ENCODE peak calls at places on chromosome 15, in five cellular contexts. One of them, this sample, is unnamed.

GRCh38 chr15:92921215-92922131 is 21.3 kb downstream of the CHD2 start:
- DNase-seq in neuronal stem cell: no peak
- DNase-seq in H9: no peak
- DNase-seq in trophoblast cell: peak
- DNase-seq in H1: no peak
- DNase-seq in this sample: peak

GRCh38 chr15:64536244-64536836 is 76.0 kb downstream of the ZNF609 start:
- DNase-seq in neuronal stem cell: no peak
- DNase-seq in H9: no peak
- DNase-seq in trophoblast cell: peak
- DNase-seq in H1: no peak
- DNase-seq in this sample: peak

GRCh38 chr15:52439470-52439869 is 89.2 kb downstream of the MYO5A start:
- DNase-seq in neuronal stem cell: no peak
- DNase-seq in H9: no peak
- DNase-seq in trophoblast cell: no peak
- DNase-seq in H1: no peak
- DNase-seq in this sample: no peak

GRCh38 chr15:50676799-50677483 is 9.7 kb downstream of the TRPM7 start:
- DNase-seq in neuronal stem cell: no peak
- DNase-seq in H9: no peak
- DNase-seq in trophoblast cell: peak
- DNase-seq in H1: no peak
- DNase-seq in this sample: peak

GRCh38 chr15:94670436-94671034 is 439.2 kb downstream of the MCTP2 start:
- DNase-seq in neuronal stem cell: peak
- DNase-seq in H9: no peak
- DNase-seq in trophoblast cell: peak
- DNase-seq in H1: no peak
- DNase-seq in this sample: peak

GRCh38 chr15:70512772-70513362 is 250.5 kb downstream of the UACA start:
- DNase-seq in neuronal stem cell: no peak
- DNase-seq in H9: peak
- DNase-seq in trophoblast cell: peak
- DNase-seq in H1: peak
- DNase-seq in this sample: peak

GRCh38 chr15:100934735-100935134 is 15.6 kb downstream of the LRRK1 start:
- DNase-seq in neuronal stem cell: no peak
- DNase-seq in H9: no peak
- DNase-seq in trophoblast cell: no peak
- DNase-seq in H1: no peak
- DNase-seq in this sample: peak

GRCh38 chr15:38991701-38992100 is 427.1 kb upstream of the RASGRP1 start:
- DNase-seq in neuronal stem cell: no peak
- DNase-seq in H9: no peak
- DNase-seq in trophoblast cell: peak
- DNase-seq in H1: no peak
- DNase-seq in this sample: no peak

GRCh38 chr15:52803543-52804306 is 13.6 kb upstream of the ONECUT1 start:
- DNase-seq in neuronal stem cell: peak
- DNase-seq in H9: no peak
- DNase-seq in trophoblast cell: no peak
- DNase-seq in H1: no peak
- DNase-seq in this sample: no peak

GRCh38 chr15:35195649-35196048 is 110.6 kb upstream of the NANOGP8 start:
- DNase-seq in neuronal stem cell: no peak
- DNase-seq in H9: peak
- DNase-seq in trophoblast cell: no peak
- DNase-seq in H1: no peak
- DNase-seq in this sample: no peak

GRCh38 chr15:60744826-60745225 is 265.9 kb upstream of the ICE2 start:
- DNase-seq in neuronal stem cell: no peak
- DNase-seq in H9: no peak
- DNase-seq in trophoblast cell: no peak
- DNase-seq in H1: no peak
- DNase-seq in this sample: no peak

GRCh38 chr15:59678620-59679019 is 10.5 kb downstream of the BNIP2 start:
- DNase-seq in neuronal stem cell: no peak
- DNase-seq in H9: no peak
- DNase-seq in trophoblast cell: no peak
- DNase-seq in H1: no peak
- DNase-seq in this sample: no peak

GRCh38 chr15:25171856-25172687 is 217.3 kb downstream of the SNRPN start:
- DNase-seq in neuronal stem cell: no peak
- DNase-seq in H9: peak
- DNase-seq in trophoblast cell: no peak
- DNase-seq in H1: no peak
- DNase-seq in this sample: no peak

GRCh38 chr15:48400086-48400485 is 68.9 kb downstream of the DUT start:
- DNase-seq in neuronal stem cell: no peak
- DNase-seq in H9: no peak
- DNase-seq in trophoblast cell: no peak
- DNase-seq in H1: no peak
- DNase-seq in this sample: no peak

GRCh38 chr15:94607176-94607654 is 375.9 kb downstream of the MCTP2 start:
- DNase-seq in neuronal stem cell: no peak
- DNase-seq in H9: no peak
- DNase-seq in trophoblast cell: no peak
- DNase-seq in H1: no peak
- DNase-seq in this sample: peak

GRCh38 chr15:20348900-20349773 is 192.5 kb downstream of the GOLGA6L6 start:
- DNase-seq in neuronal stem cell: no peak
- DNase-seq in H9: peak
- DNase-seq in trophoblast cell: no peak
- DNase-seq in H1: no peak
- DNase-seq in this sample: no peak

GRCh38 chr15:100628746-100629145 is 26.4 kb downstream of the ASB7 start:
- DNase-seq in neuronal stem cell: no peak
- DNase-seq in H9: no peak
- DNase-seq in trophoblast cell: no peak
- DNase-seq in H1: no peak
- DNase-seq in this sample: no peak

GRCh38 chr15:33293619-33294309 is 17.0 kb upstream of the RYR3 start:
- DNase-seq in neuronal stem cell: no peak
- DNase-seq in H9: no peak
- DNase-seq in trophoblast cell: peak
- DNase-seq in H1: no peak
- DNase-seq in this sample: no peak

GRCh38 chr15:95017950-95018349 is 786.6 kb downstream of the MCTP2 start:
- DNase-seq in neuronal stem cell: no peak
- DNase-seq in H9: peak
- DNase-seq in trophoblast cell: no peak
- DNase-seq in H1: no peak
- DNase-seq in this sample: peak

GRCh38 chr15:53739651-53740050 is 19.8 kb downstream of the WDR72 start:
- DNase-seq in neuronal stem cell: no peak
- DNase-seq in H9: no peak
- DNase-seq in trophoblast cell: no peak
- DNase-seq in H1: no peak
- DNase-seq in this sample: no peak

GRCh38 chr15:96542130-96542770 is 211.8 kb downstream of the NR2F2 start:
- DNase-seq in neuronal stem cell: no peak
- DNase-seq in H9: no peak
- DNase-seq in trophoblast cell: no peak
- DNase-seq in H1: no peak
- DNase-seq in this sample: no peak

GRCh38 chr15:76964157-76964556 is 30.8 kb upstream of the PSTPIP1 start:
- DNase-seq in neuronal stem cell: no peak
- DNase-seq in H9: no peak
- DNase-seq in trophoblast cell: no peak
- DNase-seq in H1: no peak
- DNase-seq in this sample: peak

GRCh38 chr15:73965094-73965729 is 26.9 kb downstream of the STOML1 start:
- DNase-seq in neuronal stem cell: no peak
- DNase-seq in H9: peak
- DNase-seq in trophoblast cell: no peak
- DNase-seq in H1: no peak
- DNase-seq in this sample: no peak

GRCh38 chr15:33031324-33031736 is 163.2 kb downstream of the FMN1 start:
- DNase-seq in neuronal stem cell: no peak
- DNase-seq in H9: no peak
- DNase-seq in trophoblast cell: no peak
- DNase-seq in H1: no peak
- DNase-seq in this sample: no peak

GRCh38 chr15:41499109-41499851 is 5.6 kb downstream of the ITPKA start:
- DNase-seq in neuronal stem cell: no peak
- DNase-seq in H9: no peak
- DNase-seq in trophoblast cell: no peak
- DNase-seq in H1: no peak
- DNase-seq in this sample: no peak

GRCh38 chr15:70892912-70893560 is 410 bp downstream of the LRRC49 start:
- DNase-seq in neuronal stem cell: no peak
- DNase-seq in H9: no peak
- DNase-seq in trophoblast cell: peak
- DNase-seq in H1: no peak
- DNase-seq in this sample: peak

DNA sequence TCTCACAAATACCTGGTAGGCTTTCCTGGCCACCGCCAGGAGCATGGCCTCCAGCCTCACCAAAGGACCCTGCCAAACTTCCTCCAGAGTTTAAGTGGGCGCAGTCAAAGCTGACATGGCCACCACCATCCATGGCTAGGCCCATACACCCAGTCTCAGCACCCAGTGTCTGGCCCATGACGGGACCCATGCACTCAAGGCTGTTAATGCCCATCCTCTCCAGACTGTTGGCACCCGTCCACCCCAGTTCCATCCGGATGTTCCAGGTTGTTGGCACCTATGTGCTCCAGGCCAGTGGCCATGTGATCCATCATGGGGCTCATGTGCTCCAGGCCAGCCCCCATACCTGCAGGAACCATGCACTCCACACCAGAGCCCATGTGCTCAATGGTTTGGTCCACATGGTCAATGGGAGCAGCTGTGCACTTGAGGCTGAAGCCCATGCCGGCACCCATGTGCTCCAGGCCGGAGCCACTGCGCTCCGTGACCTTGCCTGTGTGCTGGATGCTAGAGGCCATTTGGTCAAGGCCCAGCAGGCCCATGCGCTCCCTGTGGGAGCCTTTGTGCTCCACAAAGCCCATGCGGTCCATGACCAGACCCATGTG is 20.4 kb downstream of the CTDSPL2 start:
- DNase-seq in neuronal stem cell: no peak
- DNase-seq in H9: no peak
- DNase-seq in trophoblast cell: no peak
- DNase-seq in H1: no peak
- DNase-seq in this sample: no peak
- H3K23ac ChIP-seq in neuronal stem cell: peak
- H3K23ac ChIP-seq in H9: no peak
- H3K23ac ChIP-seq in trophoblast cell: no peak
- H3K23ac ChIP-seq in H1: no peak
- H3K23ac ChIP-seq in this sample: no peak

GRCh38 chr15:91129436-91129835 is 29.4 kb downstream of the SV2B start:
- DNase-seq in neuronal stem cell: no peak
- DNase-seq in H9: no peak
- DNase-seq in trophoblast cell: no peak
- DNase-seq in H1: no peak
- DNase-seq in this sample: no peak

GRCh38 chr15:91135201-91136130 is 35.4 kb downstream of the SV2B start:
- DNase-seq in neuronal stem cell: no peak
- DNase-seq in H9: no peak
- DNase-seq in trophoblast cell: no peak
- DNase-seq in H1: no peak
- DNase-seq in this sample: no peak

GRCh38 chr15:91136386-91136923 is 36.4 kb downstream of the SV2B start:
- DNase-seq in neuronal stem cell: no peak
- DNase-seq in H9: no peak
- DNase-seq in trophoblast cell: no peak
- DNase-seq in H1: no peak
- DNase-seq in this sample: no peak

GRCh38 chr15:91132079-91132478 is 32.0 kb downstream of the SV2B start:
- DNase-seq in neuronal stem cell: no peak
- DNase-seq in H9: no peak
- DNase-seq in trophoblast cell: no peak
- DNase-seq in H1: no peak
- DNase-seq in this sample: no peak

GRCh38 chr15:91133511-91133910 is 33.5 kb downstream of the SV2B start:
- DNase-seq in neuronal stem cell: no peak
- DNase-seq in H9: peak
- DNase-seq in trophoblast cell: no peak
- DNase-seq in H1: no peak
- DNase-seq in this sample: no peak
- H3K4me2 ChIP-seq in neuronal stem cell: no peak
- H3K4me2 ChIP-seq in H9: no peak
- H3K4me2 ChIP-seq in trophoblast cell: no peak
- H3K4me2 ChIP-seq in H1: no peak
- H3K4me2 ChIP-seq in this sample: no peak

GRCh38 chr15:78368115-78368514 is 28.0 kb downstream of the CRABP1 start:
- DNase-seq in neuronal stem cell: no peak
- DNase-seq in H9: no peak
- DNase-seq in trophoblast cell: no peak
- DNase-seq in H1: no peak
- DNase-seq in this sample: no peak

GRCh38 chr15:78364233-78364632 is 24.1 kb downstream of the CRABP1 start:
- DNase-seq in neuronal stem cell: no peak
- DNase-seq in H9: no peak
- DNase-seq in trophoblast cell: no peak
- DNase-seq in H1: no peak
- DNase-seq in this sample: no peak

GRCh38 chr15:78368671-78369070 is 28.5 kb downstream of the CRABP1 start:
- DNase-seq in neuronal stem cell: no peak
- DNase-seq in H9: no peak
- DNase-seq in trophoblast cell: no peak
- DNase-seq in H1: no peak
- DNase-seq in this sample: no peak

GRCh38 chr15:78366342-78366741 is 26.2 kb downstream of the CRABP1 start:
- DNase-seq in neuronal stem cell: no peak
- DNase-seq in H9: no peak
- DNase-seq in trophoblast cell: no peak
- DNase-seq in H1: no peak
- DNase-seq in this sample: no peak

GRCh38 chr15:78365931-78366330 is 25.8 kb downstream of the CRABP1 start:
- DNase-seq in neuronal stem cell: no peak
- DNase-seq in H9: no peak
- DNase-seq in trophoblast cell: no peak
- DNase-seq in H1: no peak
- DNase-seq in this sample: no peak
- H2BK12ac ChIP-seq in neuronal stem cell: no peak
- H2BK12ac ChIP-seq in H9: no peak
- H2BK12ac ChIP-seq in trophoblast cell: no peak
- H2BK12ac ChIP-seq in H1: no peak
- H2BK12ac ChIP-seq in this sample: no peak

DNA sequence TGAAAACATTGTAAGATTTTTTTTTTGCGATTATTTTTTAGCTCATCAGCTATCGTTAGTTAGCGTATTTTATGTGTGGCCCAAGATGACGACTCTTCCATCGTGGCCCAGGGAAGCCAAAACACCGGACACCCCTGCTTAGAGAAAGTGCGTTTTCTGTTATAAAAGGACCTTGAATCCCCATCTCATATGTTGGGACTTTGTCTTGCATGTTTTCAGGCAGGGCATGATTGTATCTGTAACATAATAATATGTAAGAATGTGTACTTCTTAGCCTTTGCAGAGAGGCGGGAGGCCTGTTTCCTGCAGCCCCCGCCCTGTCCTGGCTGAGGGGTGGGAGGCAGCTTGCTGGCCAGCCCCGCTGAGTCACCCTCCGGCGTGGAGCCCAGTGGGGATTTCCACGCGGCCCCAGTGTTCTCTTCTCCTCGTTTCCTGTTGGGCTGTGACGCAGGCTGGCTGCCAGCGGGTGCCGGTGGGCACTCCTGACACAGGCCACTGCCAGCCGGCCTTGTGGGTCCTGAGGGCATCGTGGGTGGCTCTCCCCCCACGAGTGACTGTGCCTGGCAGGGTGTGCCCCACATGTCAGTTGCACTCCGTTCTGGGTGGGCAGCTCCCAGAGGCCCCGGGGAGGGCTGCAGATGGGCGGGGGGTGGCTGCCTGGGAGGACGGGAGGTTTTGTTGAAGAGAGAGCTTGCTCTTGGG is 55.6 kb downstream of the SMAD3 start:
- DNase-seq in neuronal stem cell: no peak
- DNase-seq in H9: no peak
- DNase-seq in trophoblast cell: peak
- DNase-seq in H1: no peak
- DNase-seq in this sample: peak
- H3K23ac ChIP-seq in neuronal stem cell: no peak
- H3K23ac ChIP-seq in H9: no peak
- H3K23ac ChIP-seq in trophoblast cell: no peak
- H3K23ac ChIP-seq in H1: no peak
- H3K23ac ChIP-seq in this sample: no peak

This sample was measured in mesenchymal stem cell.